ENCODE peak calls at places on chromosomes 7 and 10, in ten cellular contexts. K is activated CD4-positive, alpha-beta T cell treated with anti-CD3 and anti-CD28 coated beads, Interleukin-2, amount 50 U/mL, for 48 hours; C is left colon; Q is midbrain; Z is stomach; H is mucosa of gallbladder; T is AG04450; A is frontal cortex; Y is kidney tubule cell; E is NCI-H1694 treated with DMSO at 0.1 percent for 48 hours. D is an unnamed sample.

GRCh38 chr10:74151057-74151878 is at the start of gene ADK:
- DNase-seq in K (peak), C (peak), Q (peak), Z (peak), H (peak), T (peak), A (peak), Y (peak), E (peak), D (peak)

GRCh38 chr7:82481499-82482097 is 38.0 kb upstream of the CACNA2D1 start:
- DNase-seq in K (no peak), C (no peak), Q (peak), Z (no peak), H (no peak), T (no peak), A (peak), Y (peak), E (peak), D (peak)

GRCh38 chr7:3000566-3000965 is 43.1 kb downstream of the CARD11 start:
- DNase-seq in K (no peak), C (no peak), Q (no peak), Z (no peak), H (no peak), T (no peak), A (no peak), Y (no peak), E (no peak), D (no peak)

GRCh38 chr10:43076876-43077420 is at the start of gene RET:
- DNase-seq in K (peak), C (peak), Q (no peak), Z (peak), H (no peak), T (no peak), A (peak), Y (peak), E (no peak), D (no peak)

GRCh38 chr7:7251742-7252141 is 69.4 kb downstream of the C1GALT1 start:
- DNase-seq in K (no peak), C (no peak), Q (no peak), Z (no peak), H (no peak), T (no peak), A (no peak), Y (no peak), E (no peak), D (peak)

GRCh38 chr7:94374231-94374630 is 20.5 kb upstream of the COL1A2 start:
- DNase-seq in K (no peak), C (peak), Q (no peak), Z (peak), H (peak), T (peak), A (no peak), Y (peak), E (no peak), D (no peak)

GRCh38 chr7:92293887-92294616 is 48.3 kb downstream of the ANKIB1 start:
- DNase-seq in K (no peak), C (no peak), Q (no peak), Z (no peak), H (no peak), T (no peak), A (no peak), Y (no peak), E (no peak), D (no peak)

GRCh38 chr7:102966450-102966849 is 53.6 kb downstream of the LRRC17 start:
- DNase-seq in K (no peak), C (no peak), Q (no peak), Z (no peak), H (no peak), T (no peak), A (no peak), Y (no peak), E (no peak), D (no peak)

GRCh38 chr7:100088621-100089457 is at the start of gene COPS6:
- DNase-seq in K (peak), C (peak), Q (peak), Z (peak), H (peak), T (no peak), A (peak), Y (peak), E (peak), D (peak)

GRCh38 chr10:55519264-55519663 is 718.2 kb upstream of the PCDH15 start:
- DNase-seq in K (no peak), C (no peak), Q (no peak), Z (no peak), H (no peak), T (no peak), A (no peak), Y (no peak), E (no peak), D (no peak)